ENCODE peak calls at places on chromosomes 3 and 15, in five cellular contexts. One of them, this sample, is unnamed.

GRCh38 chr15:58487041-58487723 is 55.4 kb downstream of the LIPC start:
- DNase-seq in esophagus squamous epithelium: no peak
- DNase-seq in stomach: no peak
- DNase-seq in astrocyte: no peak
- DNase-seq in tibial artery: no peak
- DNase-seq in this sample: no peak

GRCh38 chr3:11635671-11636371 is 7.9 kb downstream of the VGLL4 start:
- DNase-seq in esophagus squamous epithelium: no peak
- DNase-seq in stomach: no peak
- DNase-seq in astrocyte: no peak
- DNase-seq in tibial artery: no peak
- DNase-seq in this sample: no peak

GRCh38 chr15:42087460-42087859 is 6.9 kb downstream of the PLA2G4D start:
- DNase-seq in esophagus squamous epithelium: no peak
- DNase-seq in stomach: peak; percentile 19
- DNase-seq in astrocyte: no peak
- DNase-seq in tibial artery: no peak
- DNase-seq in this sample: no peak

GRCh38 chr3:158355623-158356588 is 215.1 kb upstream of the MLF1 start:
- DNase-seq in esophagus squamous epithelium: no peak
- DNase-seq in stomach: no peak
- DNase-seq in astrocyte: no peak
- DNase-seq in tibial artery: no peak
- DNase-seq in this sample: no peak

GRCh38 chr3:37981348-37981664 is 9.3 kb upstream of the VILL start:
- DNase-seq in esophagus squamous epithelium: no peak
- DNase-seq in stomach: no peak
- DNase-seq in astrocyte: no peak
- DNase-seq in tibial artery: no peak
- DNase-seq in this sample: no peak

GRCh38 chr15:65286069-65286703 is 497 bp downstream of the PARP16 start:
- DNase-seq in esophagus squamous epithelium: no peak
- DNase-seq in stomach: peak; percentile 51
- DNase-seq in astrocyte: peak; percentile 18
- DNase-seq in tibial artery: peak; percentile 74
- DNase-seq in this sample: peak; percentile 15

GRCh38 chr3:134318166-134318565 is 56.1 kb downstream of the AMOTL2 start:
- DNase-seq in esophagus squamous epithelium: no peak
- DNase-seq in stomach: no peak
- DNase-seq in astrocyte: no peak
- DNase-seq in tibial artery: no peak
- DNase-seq in this sample: no peak

GRCh38 chr3:132652640-132653270 is 6.9 kb downstream of the ACAD11 start:
- DNase-seq in esophagus squamous epithelium: no peak
- DNase-seq in stomach: no peak
- DNase-seq in astrocyte: peak; percentile 48
- DNase-seq in tibial artery: no peak
- DNase-seq in this sample: no peak

GRCh38 chr3:42713747-42714146 is 11.1 kb upstream of the HHATL start:
- DNase-seq in esophagus squamous epithelium: no peak
- DNase-seq in stomach: peak; percentile 7
- DNase-seq in astrocyte: no peak
- DNase-seq in tibial artery: no peak
- DNase-seq in this sample: no peak

GRCh38 chr3:122621112-122621511 is 43.7 kb downstream of the PARP15 start:
- DNase-seq in esophagus squamous epithelium: no peak
- DNase-seq in stomach: no peak
- DNase-seq in astrocyte: no peak
- DNase-seq in tibial artery: no peak
- DNase-seq in this sample: no peak

GRCh38 chr3:150472421-150472820 is 64.3 kb downstream of the TSC22D2 start:
- DNase-seq in esophagus squamous epithelium: no peak
- DNase-seq in stomach: no peak
- DNase-seq in astrocyte: no peak
- DNase-seq in tibial artery: no peak
- DNase-seq in this sample: no peak

GRCh38 chr3:188278717-188279324 is 124.9 kb downstream of the LPP start:
- DNase-seq in esophagus squamous epithelium: no peak
- DNase-seq in stomach: no peak
- DNase-seq in astrocyte: no peak
- DNase-seq in tibial artery: no peak
- DNase-seq in this sample: no peak

GRCh38 chr15:61169904-61170695 is 59.0 kb downstream of the RORA start:
- DNase-seq in esophagus squamous epithelium: no peak
- DNase-seq in stomach: no peak
- DNase-seq in astrocyte: no peak
- DNase-seq in tibial artery: no peak
- DNase-seq in this sample: no peak

GRCh38 chr3:172869356-172869755 is 118.8 kb downstream of the ECT2 start:
- DNase-seq in esophagus squamous epithelium: no peak
- DNase-seq in stomach: no peak
- DNase-seq in astrocyte: no peak
- DNase-seq in tibial artery: no peak
- DNase-seq in this sample: no peak

GRCh38 chr15:73127302-73127936 is 75.2 kb downstream of the NEO1 start:
- DNase-seq in esophagus squamous epithelium: no peak
- DNase-seq in stomach: no peak
- DNase-seq in astrocyte: peak; percentile 3
- DNase-seq in tibial artery: no peak
- DNase-seq in this sample: no peak

GRCh38 chr15:93072011-93072410 is 17.0 kb downstream of the RGMA start:
- DNase-seq in esophagus squamous epithelium: no peak
- DNase-seq in stomach: no peak
- DNase-seq in astrocyte: peak; percentile 27
- DNase-seq in tibial artery: peak; percentile 60
- DNase-seq in this sample: no peak

GRCh38 chr15:68699124-68699880 is 120.5 kb downstream of the CORO2B start:
- DNase-seq in esophagus squamous epithelium: no peak
- DNase-seq in stomach: no peak
- DNase-seq in astrocyte: no peak
- DNase-seq in tibial artery: no peak
- DNase-seq in this sample: no peak

GRCh38 chr3:23341147-23341838 is 138.2 kb downstream of the UBE2E2 start:
- DNase-seq in esophagus squamous epithelium: no peak
- DNase-seq in stomach: no peak
- DNase-seq in astrocyte: no peak
- DNase-seq in tibial artery: no peak
- DNase-seq in this sample: no peak

GRCh38 chr3:112759681-112760080 is 87.0 kb downstream of the CD200R1L start:
- DNase-seq in esophagus squamous epithelium: no peak
- DNase-seq in stomach: no peak
- DNase-seq in astrocyte: no peak
- DNase-seq in tibial artery: no peak
- DNase-seq in this sample: no peak

GRCh38 chr3:39181408-39182335 is 10.7 kb downstream of the XIRP1 start:
- DNase-seq in esophagus squamous epithelium: no peak
- DNase-seq in stomach: no peak
- DNase-seq in astrocyte: no peak
- DNase-seq in tibial artery: no peak
- DNase-seq in this sample: no peak

GRCh38 chr3:39185326-39185958 is 7.0 kb downstream of the XIRP1 start:
- DNase-seq in esophagus squamous epithelium: no peak
- DNase-seq in stomach: no peak
- DNase-seq in astrocyte: no peak
- DNase-seq in tibial artery: no peak
- DNase-seq in this sample: no peak

GRCh38 chr3:39184081-39184967 is 8.1 kb downstream of the XIRP1 start:
- DNase-seq in esophagus squamous epithelium: no peak
- DNase-seq in stomach: no peak
- DNase-seq in astrocyte: no peak
- DNase-seq in tibial artery: no peak
- DNase-seq in this sample: no peak

GRCh38 chr3:39184968-39185285 is 7.5 kb downstream of the XIRP1 start:
- DNase-seq in esophagus squamous epithelium: no peak
- DNase-seq in stomach: no peak
- DNase-seq in astrocyte: no peak
- DNase-seq in tibial artery: no peak
- DNase-seq in this sample: no peak

GRCh38 chr3:39183231-39184080 is 8.9 kb downstream of the XIRP1 start:
- DNase-seq in esophagus squamous epithelium: no peak
- DNase-seq in stomach: no peak
- DNase-seq in astrocyte: no peak
- DNase-seq in tibial artery: no peak
- DNase-seq in this sample: peak; percentile 33
- H3K4me1 ChIP-seq in esophagus squamous epithelium: peaks cover 20% of the 10 kb centered on the region
- H3K4me1 ChIP-seq in stomach: peaks cover 61% of the 10 kb centered on the region
- H3K4me1 ChIP-seq in astrocyte: peaks cover 7% of the 10 kb centered on the region
- H3K4me1 ChIP-seq in tibial artery: no peaks in the 10 kb centered on the region
- H3K4me1 ChIP-seq in this sample: peaks cover 23% of the 10 kb centered on the region

DNA sequence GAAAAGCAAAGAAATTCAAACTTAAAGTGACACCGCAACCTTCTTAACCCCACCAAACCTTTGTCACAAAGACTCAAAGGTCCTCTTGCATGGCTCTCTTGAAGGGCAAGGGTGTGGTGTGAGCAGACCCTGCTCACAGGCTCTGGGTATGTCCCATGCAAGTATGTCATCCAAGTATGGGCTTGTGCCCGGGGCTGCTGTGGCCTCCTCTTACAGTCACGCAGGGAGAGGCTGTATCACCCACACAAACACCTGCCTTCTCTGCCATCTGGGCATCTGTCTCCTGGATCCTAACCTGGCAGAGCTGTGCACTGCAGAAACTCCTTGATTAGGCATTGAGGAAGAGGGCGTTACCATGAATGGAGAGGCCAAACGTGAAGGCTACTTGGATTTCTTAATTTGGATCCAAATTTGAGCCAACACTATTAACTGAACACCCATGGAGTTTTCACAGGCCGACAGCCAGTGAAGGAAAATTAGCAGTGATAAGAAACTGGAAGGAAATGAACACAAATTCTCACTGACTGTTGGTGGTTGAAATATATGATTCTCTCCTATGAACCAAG is 146.6 kb downstream of the DUT start:
- DNase-seq in esophagus squamous epithelium: no peak
- DNase-seq in stomach: no peak
- DNase-seq in astrocyte: no peak
- DNase-seq in tibial artery: no peak
- DNase-seq in this sample: no peak
- H3K4me3 ChIP-seq in esophagus squamous epithelium: no peak overlapping the region
- H3K4me3 ChIP-seq in stomach: no peak overlapping the region
- H3K4me3 ChIP-seq in astrocyte: no peak overlapping the region
- H3K4me3 ChIP-seq in tibial artery: no peak overlapping the region
- H3K4me3 ChIP-seq in this sample: no peak overlapping the region

GRCh38 chr3:52986938-52987337 is 58.9 kb downstream of the SFMBT1 start:
- DNase-seq in esophagus squamous epithelium: no peak
- DNase-seq in stomach: no peak
- DNase-seq in astrocyte: peak; percentile 22
- DNase-seq in tibial artery: no peak
- DNase-seq in this sample: no peak

GRCh38 chr3:52982839-52983238 is 63.0 kb downstream of the SFMBT1 start:
- DNase-seq in esophagus squamous epithelium: no peak
- DNase-seq in stomach: no peak
- DNase-seq in astrocyte: no peak
- DNase-seq in tibial artery: no peak
- DNase-seq in this sample: no peak

GRCh38 chr3:52983336-52983807 is 62.5 kb downstream of the SFMBT1 start:
- DNase-seq in esophagus squamous epithelium: no peak
- DNase-seq in stomach: no peak
- DNase-seq in astrocyte: no peak
- DNase-seq in tibial artery: no peak
- DNase-seq in this sample: no peak

GRCh38 chr3:52986049-52986448 is 59.8 kb downstream of the SFMBT1 start:
- DNase-seq in esophagus squamous epithelium: no peak
- DNase-seq in stomach: no peak
- DNase-seq in astrocyte: peak; percentile 48
- DNase-seq in tibial artery: no peak
- DNase-seq in this sample: no peak

DNA sequence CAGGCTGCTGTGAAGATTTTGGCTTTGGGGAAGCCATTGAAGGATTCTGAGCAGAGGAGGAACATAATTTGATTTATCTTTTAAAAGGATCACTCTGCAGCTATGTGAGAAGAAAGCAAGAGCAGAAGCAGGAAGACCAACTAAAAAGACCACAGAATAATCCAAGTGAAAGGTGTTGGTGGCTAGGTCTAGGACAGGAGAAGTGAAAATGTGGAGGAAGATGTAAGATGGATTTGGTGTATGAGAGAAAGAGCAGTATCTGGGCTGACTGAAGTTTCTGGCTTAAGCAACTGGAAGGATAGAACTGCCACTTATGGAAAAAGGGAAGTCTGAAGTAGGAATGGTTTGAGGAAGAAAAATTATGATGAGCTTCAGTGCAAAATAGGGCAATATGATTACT is 62.0 kb downstream of the SFMBT1 start:
- DNase-seq in esophagus squamous epithelium: no peak
- DNase-seq in stomach: no peak
- DNase-seq in astrocyte: no peak
- DNase-seq in tibial artery: no peak
- DNase-seq in this sample: no peak
- H3K4me1 ChIP-seq in esophagus squamous epithelium: no peaks in the 10 kb centered on the region
- H3K4me1 ChIP-seq in stomach: peaks cover 25% of the 10 kb centered on the region
- H3K4me1 ChIP-seq in astrocyte: no peaks in the 10 kb centered on the region
- H3K4me1 ChIP-seq in tibial artery: no peaks in the 10 kb centered on the region
- H3K4me1 ChIP-seq in this sample: no peaks in the 10 kb centered on the region

GRCh38 chr15:66766282-66767228 is 64.5 kb downstream of the SMAD6 start:
- DNase-seq in esophagus squamous epithelium: no peak
- DNase-seq in stomach: no peak
- DNase-seq in astrocyte: peak; percentile 72
- DNase-seq in tibial artery: no peak
- DNase-seq in this sample: no peak

GRCh38 chr15:66767370-66767769 is 65.3 kb downstream of the SMAD6 start:
- DNase-seq in esophagus squamous epithelium: no peak
- DNase-seq in stomach: no peak
- DNase-seq in astrocyte: no peak
- DNase-seq in tibial artery: no peak
- DNase-seq in this sample: no peak

GRCh38 chr15:66763186-66764066 is 61.4 kb downstream of the SMAD6 start:
- DNase-seq in esophagus squamous epithelium: no peak
- DNase-seq in stomach: peak; percentile 98
- DNase-seq in astrocyte: no peak
- DNase-seq in tibial artery: peak; percentile 98
- DNase-seq in this sample: peak; percentile 98

GRCh38 chr15:66764067-66764428 is 62.0 kb downstream of the SMAD6 start:
- DNase-seq in esophagus squamous epithelium: no peak
- DNase-seq in stomach: no peak
- DNase-seq in astrocyte: no peak
- DNase-seq in tibial artery: no peak
- DNase-seq in this sample: no peak

DNA sequence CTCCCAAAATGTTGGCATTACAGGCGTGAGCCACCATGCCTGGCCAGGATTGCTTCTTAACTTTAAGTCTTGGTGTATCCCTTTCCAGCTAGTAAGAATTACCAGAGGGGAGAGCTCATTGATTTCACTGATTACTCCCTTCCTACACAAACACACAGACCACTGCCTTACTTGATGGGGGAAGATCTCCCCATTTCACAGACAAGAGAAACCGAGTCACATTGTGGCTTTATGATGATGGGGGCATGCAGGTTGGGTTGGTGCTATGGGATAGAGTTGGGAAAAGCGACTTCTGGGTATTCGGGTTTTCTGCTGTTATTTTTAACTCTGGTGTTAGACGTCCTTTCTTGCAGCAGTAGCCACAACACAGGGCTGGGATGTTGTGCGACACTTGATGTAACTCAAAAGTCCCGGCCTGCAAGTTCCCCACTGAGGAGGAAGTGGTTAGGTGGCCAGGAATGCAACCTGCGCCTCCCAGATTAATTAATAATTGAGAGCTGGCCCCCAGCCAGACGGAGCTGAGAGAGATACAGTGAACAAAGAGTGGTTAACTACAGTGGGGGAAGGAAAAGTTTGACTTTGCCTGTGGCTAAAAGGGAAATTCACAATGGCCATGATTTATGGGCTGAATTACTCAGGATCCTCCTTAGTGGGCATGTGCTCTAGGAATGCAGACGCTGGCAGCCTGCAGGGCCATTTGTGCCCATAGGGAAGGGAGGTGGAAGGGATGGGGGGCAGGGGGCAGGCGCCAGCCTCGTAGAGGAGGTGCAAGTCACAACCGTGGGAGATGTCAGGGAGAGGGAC is 63.6 kb downstream of the SMAD6 start:
- DNase-seq in esophagus squamous epithelium: no peak
- DNase-seq in stomach: peak; percentile 97
- DNase-seq in astrocyte: peak; percentile 65
- DNase-seq in tibial artery: peak; percentile 77
- DNase-seq in this sample: peak; percentile 56
- H3K4me3 ChIP-seq in esophagus squamous epithelium: no peak overlapping the region
- H3K4me3 ChIP-seq in stomach: no peak overlapping the region
- H3K4me3 ChIP-seq in astrocyte: no peak overlapping the region
- H3K4me3 ChIP-seq in tibial artery: no peak overlapping the region
- H3K4me3 ChIP-seq in this sample: no peak overlapping the region

This sample was measured in heart left ventricle.